ENCODE peak calls at places on chromosomes 5 and 9, in eight cellular contexts. Y is H9; L is AG04450; R is keratinocyte; G is colonic mucosa; H is PC-3; M is pancreas; P is CD8-positive, alpha-beta T cell. C is an unnamed sample. For H3K9me3, the result is how much of the 10 kb centered on the place peaks cover.

GRCh38 chr5:123949807-123950206 is 437.8 kb downstream of the CSNK1G3 start:
- DNase-seq in Y (no peak), L (no peak), R (no peak), G (no peak), H (no peak), M (no peak), P (no peak), C (no peak)

GRCh38 chr9:123335227-123335985 is 20.6 kb upstream of the CRB2 start:
- DNase-seq in Y (no peak), L (peak), R (no peak), G (no peak), H (no peak), M (no peak), P (no peak), C (no peak)

GRCh38 chr9:70587143-70587710 is 172.8 kb upstream of the KLF9 start:
- DNase-seq in Y (no peak), L (no peak), R (no peak), G (no peak), H (no peak), M (no peak), P (no peak), C (no peak)

GRCh38 chr9:19030899-19031298 is 2.1 kb downstream of the SAXO1 start:
- DNase-seq in Y (no peak), L (no peak), R (no peak), G (no peak), H (peak), M (no peak), P (no peak), C (no peak)

GRCh38 chr5:127002390-127002789 is 28.0 kb downstream of the MARCHF3 start:
- DNase-seq in Y (no peak), L (no peak), R (no peak), G (no peak), H (no peak), M (no peak), P (no peak), C (no peak)

GRCh38 chr5:123809594-123810172 is 297.7 kb downstream of the CSNK1G3 start:
- DNase-seq in Y (no peak), L (no peak), R (no peak), G (peak), H (no peak), M (peak), P (no peak), C (peak)

GRCh38 chr5:61307196-61307590 is 24.9 kb upstream of the ZSWIM6 start:
- DNase-seq in Y (no peak), L (no peak), R (no peak), G (no peak), H (no peak), M (no peak), P (no peak), C (no peak)

GRCh38 chr9:134964686-134965085 is 47.0 kb upstream of the FCN1 start:
- DNase-seq in Y (no peak), L (no peak), R (no peak), G (no peak), H (no peak), M (no peak), P (no peak), C (no peak)

GRCh38 chr5:167953151-167953788 is 338.2 kb upstream of the WWC1 start:
- DNase-seq in Y (no peak), L (no peak), R (no peak), G (no peak), H (no peak), M (no peak), P (no peak), C (no peak)

GRCh38 chr5:116785101-116785500 is 210.5 kb upstream of the SEMA6A start:
- DNase-seq in Y (no peak), L (no peak), R (no peak), G (no peak), H (no peak), M (no peak), P (no peak), C (no peak)

GRCh38 chr9:124344291-124345050 is 70.8 kb downstream of the PSMB7 start:
- DNase-seq in Y (no peak), L (no peak), R (no peak), G (no peak), H (no peak), M (no peak), P (no peak), C (peak)
- TF ChIP-seq CTCF in Y (no peak), L (no peak), R (no peak), G (no peak), H (no peak), M (no peak), P (no peak), C (no peak)

GRCh38 chr5:24314106-24314505 is 330.7 kb downstream of the CDH10 start:
- DNase-seq in Y (no peak), L (no peak), R (no peak), G (no peak), H (no peak), M (no peak), P (no peak), C (no peak)
- H3K9me3 ChIP-seq in Y (under half), L (under half), R (under half), G (under half), H (under half), M (under half), P (under half), C (under half)

DNA sequence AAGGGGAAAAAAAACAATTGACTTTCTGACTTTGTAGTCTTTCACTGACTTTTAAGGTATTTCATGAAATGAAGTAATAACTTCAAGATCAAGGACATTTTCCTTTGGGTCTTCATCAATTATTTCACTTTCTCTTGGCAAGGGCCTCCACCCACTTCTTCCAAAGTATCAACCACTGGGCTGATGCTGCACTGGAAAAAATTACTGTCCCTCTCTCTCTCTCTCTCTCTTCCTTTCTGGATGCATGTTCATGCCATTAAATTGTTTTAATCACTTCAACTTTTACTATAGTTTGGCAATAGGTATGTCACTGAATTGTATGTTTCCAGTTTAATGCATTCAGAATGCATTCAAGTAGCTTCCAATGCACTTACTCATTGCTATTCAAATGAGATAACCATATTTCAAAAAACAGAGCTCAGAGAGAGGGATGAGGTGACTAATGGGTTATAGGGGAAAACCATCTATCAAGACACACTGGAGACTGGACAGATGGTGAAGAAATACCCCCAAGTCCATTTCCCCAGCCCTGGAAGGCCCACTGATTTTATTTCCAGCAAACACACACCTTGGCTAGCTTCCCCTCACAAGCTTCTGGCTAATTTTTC is 585.3 kb downstream of the EBF1 start:
- DNase-seq in Y (no peak), L (no peak), R (no peak), G (no peak), H (peak), M (no peak), P (no peak), C (no peak)
- TF ChIP-seq CTCF in Y (no peak), L (no peak), R (no peak), G (no peak), H (no peak), M (no peak), P (no peak), C (no peak)

GRCh38 chr5:134979416-134979815 is 11.7 kb downstream of the CATSPER3 start:
- DNase-seq in Y (no peak), L (no peak), R (no peak), G (no peak), H (no peak), M (no peak), P (no peak), C (no peak)
- H3K9me3 ChIP-seq in Y (under half), L (under half), R (under half), G (under half), H (under half), M (under half), P (under half), C (under half)